ENCODE peak calls at places on chromosomes 3 and 15, in eight cellular contexts. V is H9, C is mesothelial cell of epicardium, K is foreskin fibroblast, D is tibial nerve, L is AG09309, J is lower leg skin, Q is AG10803. B is an unnamed sample.

GRCh38 chr15:81740402-81740801 is 305.4 kb downstream of the MEX3B start:
- DNase-seq in C (no peak), J (no peak), D (no peak), L (no peak), V (no peak), Q (no peak), K (no peak), B (no peak)

GRCh38 chr3:46541856-46542255 is 24.2 kb downstream of the LRRC2 start:
- DNase-seq in J (peak), Q (no peak), V (no peak), K (no peak), C (no peak), D (no peak), L (no peak), B (no peak)

GRCh38 chr3:189298469-189299375 is 127.0 kb downstream of the TPRG1 start:
- DNase-seq in C (no peak), J (no peak), V (no peak), L (no peak), K (no peak), Q (peak), D (no peak), B (no peak)

GRCh38 chr3:139552632-139553335 is 13.2 kb upstream of the RBP1 start:
- DNase-seq in Q (no peak), L (no peak), J (no peak), C (no peak), D (no peak), K (no peak), V (no peak), B (no peak)

GRCh38 chr3:44106761-44107160 is 134.9 kb upstream of the TOPAZ1 start:
- DNase-seq in V (no peak), Q (no peak), L (no peak), J (no peak), K (peak), C (no peak), D (no peak), B (no peak)

GRCh38 chr15:71455107-71455506 is 339.8 kb downstream of the THSD4 start:
- DNase-seq in Q (no peak), V (no peak), K (peak), J (no peak), C (no peak), L (no peak), D (no peak), B (no peak)

GRCh38 chr15:39786444-39787056 is 3.9 kb upstream of the FSIP1 start:
- DNase-seq in D (no peak), K (peak), Q (peak), J (no peak), L (no peak), V (no peak), C (no peak), B (no peak)

GRCh38 chr15:85354948-85355347 is 25.5 kb upstream of the AKAP13 start:
- DNase-seq in K (no peak), L (no peak), Q (no peak), D (no peak), J (no peak), V (no peak), C (no peak), B (no peak)

GRCh38 chr3:159978353-159978752 is 10.3 kb upstream of the IL12A start:
- DNase-seq in Q (no peak), C (no peak), L (no peak), J (no peak), K (no peak), V (no peak), D (no peak), B (no peak)

GRCh38 chr15:25862469-25863066 is 559 bp downstream of the ATP10A start:
- DNase-seq in Q (peak), V (peak), K (peak), L (no peak), D (no peak), C (no peak), J (no peak), B (no peak)

GRCh38 chr3:196968233-196969000 is at the start of gene PIGZ:
- DNase-seq in L (no peak), J (no peak), Q (peak), V (no peak), C (no peak), K (peak), D (no peak), B (no peak)

GRCh38 chr3:169179193-169180122 is 484.1 kb downstream of the MECOM start:
- DNase-seq in K (no peak), C (no peak), L (no peak), Q (no peak), J (no peak), D (no peak), V (no peak), B (no peak)

GRCh38 chr15:28896944-28897343 is 11.2 kb downstream of the APBA2 start:
- DNase-seq in L (peak), V (no peak), Q (peak), K (peak), J (no peak), D (no peak), C (no peak), B (no peak)

GRCh38 chr3:163809540-163809993 is 1268.7 kb downstream of the SI start:
- DNase-seq in C (no peak), K (no peak), V (no peak), J (no peak), D (no peak), Q (no peak), L (no peak), B (no peak)

GRCh38 chr3:79973482-79973881 is 205.7 kb upstream of the ROBO1 start:
- DNase-seq in C (no peak), J (no peak), V (no peak), L (no peak), D (no peak), K (no peak), Q (no peak), B (no peak)

GRCh38 chr15:67511606-67512005 is 9.3 kb upstream of the C15orf61 start:
- DNase-seq in J (no peak), V (no peak), C (no peak), D (no peak), K (peak), L (no peak), Q (peak), B (no peak)

GRCh38 chr15:74173545-74174215 is at the start of gene ISLR:
- DNase-seq in Q (peak), C (no peak), K (peak), L (peak), J (peak), D (no peak), V (peak), B (no peak)

GRCh38 chr3:42189746-42190145 is 76.2 kb downstream of the CCK start:
- DNase-seq in L (no peak), C (no peak), K (peak), D (no peak), V (no peak), J (no peak), Q (no peak), B (no peak)

GRCh38 chr15:93144477-93145270 is 55.7 kb upstream of the RGMA start:
- DNase-seq in C (no peak), K (no peak), Q (no peak), V (no peak), J (no peak), L (no peak), D (no peak), B (no peak)

GRCh38 chr3:28860307-28860706 is 420.6 kb upstream of the RBMS3 start:
- DNase-seq in L (no peak), Q (peak), K (peak), D (no peak), J (peak), C (no peak), V (no peak), B (no peak)

GRCh38 chr15:38535451-38536200 is 29.0 kb downstream of the RASGRP1 start:
- DNase-seq in D (no peak), C (no peak), Q (peak), K (no peak), V (no peak), L (no peak), J (no peak), B (no peak)

GRCh38 chr3:38717603-38718240 is 68.2 kb upstream of the SCN5A start:
- DNase-seq in C (no peak), L (no peak), D (no peak), Q (no peak), J (no peak), V (no peak), K (peak), B (no peak)

GRCh38 chr15:58852347-58852746 is 81.1 kb downstream of the SLTM start:
- DNase-seq in C (no peak), D (no peak), L (no peak), V (no peak), K (peak), Q (no peak), J (no peak), B (no peak)
- TF ChIP-seq CTCF in C (no peak), D (no peak), L (peak), V (peak), K (no peak), Q (peak), J (no peak), B (no peak)

GRCh38 chr3:132283440-132283839 is 33.8 kb upstream of the ACP3 start:
- DNase-seq in V (no peak), C (no peak), J (peak), Q (peak), K (peak), D (no peak), L (no peak), B (no peak)

GRCh38 chr3:132284006-132284405 is 33.2 kb upstream of the ACP3 start:
- DNase-seq in V (no peak), C (no peak), D (no peak), J (no peak), K (peak), Q (no peak), L (no peak), B (no peak)

GRCh38 chr3:132285620-132285945 is 31.6 kb upstream of the ACP3 start:
- DNase-seq in J (no peak), V (no peak), K (no peak), C (no peak), L (no peak), Q (no peak), D (no peak), B (no peak)

GRCh38 chr3:132286035-132286434 is 31.2 kb upstream of the ACP3 start:
- DNase-seq in C (no peak), L (no peak), K (no peak), Q (no peak), V (no peak), D (no peak), J (no peak), B (no peak)

GRCh38 chr3:132284756-132285619 is 32.2 kb upstream of the ACP3 start:
- DNase-seq in V (peak), K (no peak), Q (no peak), C (no peak), J (no peak), L (no peak), D (no peak), B (no peak)
- TF ChIP-seq CTCF in V (peak), K (no peak), Q (no peak), C (no peak), J (no peak), L (no peak), D (no peak), B (no peak)

GRCh38 chr15:63601026-63601726 is 4.0 kb downstream of the FBXL22 start:
- DNase-seq in J (no peak), D (no peak), C (no peak), L (no peak), Q (peak), V (no peak), K (peak), B (no peak)

GRCh38 chr15:63598467-63599400 is 1.5 kb downstream of the FBXL22 start:
- DNase-seq in C (no peak), L (no peak), D (no peak), J (no peak), V (no peak), K (no peak), Q (no peak), B (no peak)

GRCh38 chr15:63600001-63600645 is 2.9 kb downstream of the FBXL22 start:
- DNase-seq in C (no peak), D (no peak), L (no peak), J (no peak), V (peak), K (no peak), Q (no peak), B (no peak)

GRCh38 chr15:63600646-63601025 is 3.4 kb downstream of the FBXL22 start:
- DNase-seq in C (peak), L (peak), V (peak), D (peak), Q (peak), J (peak), K (peak), B (no peak)

DNA sequence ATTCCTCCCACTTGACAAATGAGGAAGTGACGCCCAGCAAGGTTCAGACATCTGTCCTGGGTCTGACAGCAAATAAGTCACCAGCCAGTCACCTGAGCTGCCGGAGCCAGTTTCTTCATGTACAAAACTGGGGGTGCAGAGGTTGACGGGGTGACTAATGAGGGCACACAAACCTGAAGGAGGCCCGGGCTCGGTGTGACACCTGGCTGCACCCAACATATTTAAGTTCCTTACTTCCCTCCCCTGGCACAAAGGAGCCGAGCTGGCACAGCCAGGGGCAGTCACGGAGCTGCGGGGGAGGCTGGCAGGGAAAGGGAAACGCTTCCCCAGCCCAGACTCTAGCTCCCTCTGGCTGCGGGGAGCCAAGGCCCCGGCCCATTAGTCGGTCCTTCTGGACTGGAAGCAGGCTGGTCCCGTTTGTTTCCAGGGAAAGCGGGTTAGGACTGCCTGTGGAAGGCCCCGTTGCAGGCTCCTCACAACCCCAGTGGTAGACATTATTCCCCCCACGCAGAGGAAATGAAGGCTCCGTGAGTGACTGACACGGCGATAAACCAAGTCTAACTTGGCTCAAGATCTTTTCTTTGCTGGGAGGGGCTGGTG is 2.3 kb downstream of the FBXL22 start:
- DNase-seq in Q (peak), D (no peak), V (peak), L (no peak), J (peak), C (no peak), K (peak), B (no peak)
- TF ChIP-seq CTCF in Q (peak), D (peak), V (peak), L (peak), J (no peak), C (no peak), K (peak), B (no peak)

DNA sequence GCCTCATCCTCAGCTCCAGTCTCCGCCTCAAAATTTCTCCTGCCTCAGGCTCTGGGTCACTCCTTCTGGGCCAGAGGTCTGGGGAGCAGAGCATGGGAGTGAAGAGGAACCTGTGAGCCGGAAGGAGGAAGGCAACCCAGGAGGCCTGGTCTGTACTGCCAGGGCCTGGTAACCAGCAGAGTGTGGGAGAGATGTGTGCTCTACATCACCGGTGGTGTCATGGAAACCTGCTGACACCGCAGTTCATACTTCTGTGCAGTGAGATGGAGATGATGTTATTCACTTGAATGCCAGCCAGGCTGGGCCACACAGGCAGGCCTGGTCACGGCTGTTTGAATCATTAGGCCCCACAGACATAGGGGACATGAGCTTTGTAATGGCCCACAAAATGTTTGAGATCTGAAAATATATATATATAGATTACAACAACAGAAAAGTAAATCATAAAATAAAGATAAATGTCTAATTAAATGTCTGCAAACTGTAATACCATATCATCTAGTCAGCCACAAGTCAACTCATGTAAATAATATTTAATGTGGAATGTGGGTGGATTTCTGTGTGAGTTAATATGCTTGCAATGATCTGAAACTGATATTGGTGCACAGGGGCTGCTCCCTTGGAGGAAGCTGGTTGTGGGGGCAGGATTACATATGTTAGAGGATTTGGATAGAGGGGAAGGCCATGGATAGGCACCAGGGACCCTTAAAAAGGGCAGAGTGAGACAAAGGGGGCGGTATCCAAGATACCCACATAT is 108.5 kb upstream of the PFN2 start:
- DNase-seq in L (peak), J (no peak), V (no peak), C (no peak), D (no peak), K (peak), Q (peak), B (no peak)
- TF ChIP-seq CTCF in L (no peak), J (no peak), V (no peak), C (no peak), D (no peak), K (no peak), Q (peak), B (no peak)

DNA sequence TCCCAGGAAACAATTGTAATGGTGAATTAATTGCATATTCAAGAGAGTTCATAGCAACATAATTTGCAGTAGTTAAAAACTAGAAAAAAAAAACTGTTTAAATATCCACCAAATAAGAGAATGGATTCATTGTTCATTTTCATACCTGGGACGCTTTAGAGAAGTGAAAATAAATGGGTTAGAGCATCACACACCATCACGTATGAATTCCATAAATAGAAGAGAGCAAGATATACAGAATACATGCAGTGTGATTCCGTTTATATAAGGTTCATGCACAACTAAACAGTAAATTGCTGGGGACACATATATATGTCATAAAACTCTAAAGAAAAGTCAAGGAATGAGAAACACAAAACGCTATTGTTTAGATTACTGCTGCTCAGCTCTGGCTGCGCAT is 577.0 kb upstream of the KCNMB2 start:
- DNase-seq in C (no peak), D (no peak), V (no peak), L (no peak), Q (no peak), K (no peak), J (no peak), B (no peak)
- TF ChIP-seq CTCF in C (no peak), D (no peak), V (no peak), L (no peak), Q (no peak), K (no peak), J (no peak), B (no peak)

GRCh38 chr3:2268779-2269178 is 170.1 kb downstream of the CNTN4 start:
- DNase-seq in Q (no peak), V (no peak), L (no peak), D (no peak), K (no peak), C (no peak), J (no peak), B (no peak)
- TF ChIP-seq CTCF in Q (no peak), V (peak), L (no peak), D (no peak), K (no peak), C (no peak), J (no peak), B (no peak)

DNA sequence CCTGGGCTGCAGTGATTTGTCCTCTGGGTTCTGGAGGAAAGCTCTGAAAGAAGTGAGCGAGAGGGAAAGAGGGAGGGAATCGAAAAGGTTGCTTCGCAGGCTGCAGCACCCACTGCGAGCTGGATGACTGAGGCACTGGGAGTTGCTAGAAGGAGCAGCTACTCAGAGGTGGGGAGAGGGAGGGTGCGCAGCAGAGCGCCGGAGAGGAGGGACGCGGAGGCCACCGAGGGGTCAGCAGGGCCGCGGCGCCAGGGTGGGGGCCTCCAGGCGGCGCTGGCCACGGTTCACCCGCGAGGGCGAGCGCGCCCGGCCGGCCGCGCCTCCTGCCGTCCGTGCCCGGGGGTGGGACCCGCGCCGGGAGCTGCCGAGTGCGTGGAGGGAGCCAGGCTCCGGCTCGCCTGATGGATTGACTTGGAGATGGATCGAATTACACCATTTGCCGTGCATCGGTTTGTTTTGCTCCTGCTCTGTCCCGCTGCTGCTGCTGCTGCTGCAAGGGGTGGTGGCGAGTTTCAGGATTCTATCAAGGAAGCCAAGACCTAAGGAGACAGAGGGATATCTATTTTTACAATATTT is at the start of gene SEMA6D:
- DNase-seq in C (peak), Q (peak), L (peak), J (peak), K (peak), V (peak), D (peak), B (no peak)
- TF ChIP-seq CTCF in C (peak), Q (peak), L (peak), J (no peak), K (peak), V (peak), D (peak), B (no peak)